ENCODE peak calls at places on chromosomes 16 and 17, in ten cellular contexts. G is colonic mucosa; C is IMR-90; P is ascending aorta; R is epithelial cell of esophagus; D is CD8-positive, alpha-beta T cell; K is heart left ventricle; H is NB4; B is tibial nerve; Y is stomach. S is an unnamed sample.

GRCh38 chr17:9290226-9290613 is 268.9 kb downstream of the NTN1 start:
- DNase-seq in G (no peak), C (no peak), P (no peak), R (no peak), D (no peak), K (no peak), H (no peak), B (no peak), Y (no peak), S (no peak)

GRCh38 chr17:39212841-39213480 is 12.8 kb downstream of the STAC2 start:
- DNase-seq in G (no peak), C (no peak), P (no peak), R (peak), D (no peak), K (no peak), H (no peak), B (no peak), Y (peak), S (no peak)

GRCh38 chr16:78611318-78611717 is 511.9 kb downstream of the WWOX start:
- DNase-seq in G (no peak), C (no peak), P (no peak), R (no peak), D (no peak), K (no peak), H (no peak), B (no peak), Y (no peak), S (no peak)

GRCh38 chr16:11203111-11203623 is 52.8 kb downstream of the SOCS1 start:
- DNase-seq in G (no peak), C (no peak), P (no peak), R (no peak), D (no peak), K (no peak), H (no peak), B (no peak), Y (no peak), S (no peak)

GRCh38 chr17:36188891-36189306 is 7.7 kb downstream of the CCL3L1 start:
- DNase-seq in G (no peak), C (no peak), P (peak), R (no peak), D (peak), K (peak), H (peak), B (no peak), Y (no peak), S (no peak)

GRCh38 chr17:15909481-15909991 is 35.4 kb upstream of the ADORA2B start:
- DNase-seq in G (no peak), C (no peak), P (no peak), R (no peak), D (no peak), K (peak), H (no peak), B (no peak), Y (peak), S (no peak)

GRCh38 chr16:24610421-24610765 is 71.0 kb downstream of the RBBP6 start:
- DNase-seq in G (no peak), C (peak), P (no peak), R (peak), D (no peak), K (no peak), H (peak), B (peak), Y (no peak), S (no peak)

GRCh38 chr16:54921229-54921824 is 9.3 kb upstream of the IRX5 start:
- DNase-seq in G (no peak), C (no peak), P (no peak), R (peak), D (no peak), K (no peak), H (peak), B (no peak), Y (no peak), S (no peak)

GRCh38 chr17:56314026-56314425 is 160.8 kb downstream of the ANKFN1 start:
- DNase-seq in G (no peak), C (peak), P (no peak), R (no peak), D (no peak), K (no peak), H (peak), B (no peak), Y (no peak), S (no peak)

GRCh38 chr17:82464567-82464929 is 6.0 kb downstream of the NARF start:
- DNase-seq in G (no peak), C (no peak), P (no peak), R (no peak), D (no peak), K (no peak), H (no peak), B (no peak), Y (no peak), S (no peak)

GRCh38 chr16:84356591-84357116 is 11.7 kb upstream of the ATP2C2 start:
- DNase-seq in G (peak), C (no peak), P (no peak), R (peak), D (no peak), K (no peak), H (no peak), B (no peak), Y (peak), S (peak)

GRCh38 chr16:85535352-85536072 is 77.6 kb upstream of the GSE1 start:
- DNase-seq in G (peak), C (no peak), P (no peak), R (no peak), D (no peak), K (no peak), H (peak), B (no peak), Y (peak), S (no peak)

GRCh38 chr17:20032636-20033035 is 23.5 kb downstream of the SPECC1 start:
- DNase-seq in G (no peak), C (no peak), P (no peak), R (no peak), D (no peak), K (no peak), H (peak), B (no peak), Y (no peak), S (no peak)

GRCh38 chr16:17359778-17360177 is 111.0 kb downstream of the XYLT1 start:
- DNase-seq in G (no peak), C (peak), P (no peak), R (no peak), D (no peak), K (no peak), H (peak), B (no peak), Y (no peak), S (no peak)

GRCh38 chr17:80474933-80475915 is 1.2 kb downstream of the NPTX1 start:
- DNase-seq in G (no peak), C (no peak), P (no peak), R (peak), D (no peak), K (no peak), H (peak), B (no peak), Y (no peak), S (no peak)

GRCh38 chr17:36482611-36483504 is 3.6 kb upstream of the ZNHIT3 start:
- DNase-seq in G (peak), C (peak), P (peak), R (peak), D (peak), K (peak), H (peak), B (peak), Y (peak), S (peak)

GRCh38 chr17:4175921-4176802 is 33.2 kb downstream of the CYB5D2 start:
- DNase-seq in G (no peak), C (peak), P (no peak), R (no peak), D (peak), K (no peak), H (no peak), B (no peak), Y (no peak), S (no peak)

GRCh38 chr17:79942591-79943353 is 92.9 kb downstream of the TBC1D16 start:
- DNase-seq in G (no peak), C (peak), P (peak), R (no peak), D (no peak), K (no peak), H (no peak), B (no peak), Y (no peak), S (no peak)

GRCh38 chr16:16167927-16168326 is 55.4 kb downstream of the ABCC6 start:
- DNase-seq in G (no peak), C (no peak), P (no peak), R (no peak), D (no peak), K (no peak), H (no peak), B (no peak), Y (no peak), S (no peak)

GRCh38 chr16:88331989-88332920 is 50.5 kb upstream of the ZNF469 start:
- DNase-seq in G (no peak), C (peak), P (peak), R (peak), D (no peak), K (no peak), H (no peak), B (peak), Y (peak), S (peak)

GRCh38 chr17:12020595-12021590 is at the start of gene MAP2K4:
- DNase-seq in G (peak), C (peak), P (peak), R (peak), D (peak), K (peak), H (peak), B (peak), Y (peak), S (peak)

GRCh38 chr16:57630931-57631845 is 2.8 kb downstream of the ADGRG1 start:
- DNase-seq in G (no peak), C (no peak), P (no peak), R (no peak), D (no peak), K (no peak), H (no peak), B (no peak), Y (no peak), S (no peak)

GRCh38 chr16:49652441-49653175 is 203.3 kb downstream of the ZNF423 start:
- DNase-seq in G (peak), C (no peak), P (no peak), R (no peak), D (no peak), K (peak), H (no peak), B (peak), Y (no peak), S (no peak)

GRCh38 chr17:17119533-17119932 is 77.3 kb downstream of the MPRIP start:
- DNase-seq in G (peak), C (peak), P (no peak), R (peak), D (peak), K (no peak), H (peak), B (no peak), Y (peak), S (no peak)

GRCh38 chr17:32266389-32267269 is 997 bp downstream of the RHBDL3 start:
- DNase-seq in G (no peak), C (no peak), P (no peak), R (no peak), D (no peak), K (no peak), H (peak), B (no peak), Y (no peak), S (no peak)

GRCh38 chr17:44736551-44737240 is 22.1 kb upstream of the ADAM11 start:
- DNase-seq in G (no peak), C (no peak), P (no peak), R (no peak), D (no peak), K (no peak), H (no peak), B (no peak), Y (no peak), S (no peak)

GRCh38 chr17:50165867-50166517 is at the start of gene SGCA:
- DNase-seq in G (no peak), C (no peak), P (no peak), R (no peak), D (no peak), K (peak), H (no peak), B (no peak), Y (no peak), S (no peak)

GRCh38 chr17:50168319-50168718 is 2.5 kb downstream of the SGCA start:
- DNase-seq in G (no peak), C (no peak), P (no peak), R (no peak), D (no peak), K (no peak), H (no peak), B (no peak), Y (no peak), S (no peak)

GRCh38 chr17:50166518-50167181 is 845 bp downstream of the SGCA start:
- DNase-seq in G (no peak), C (no peak), P (no peak), R (no peak), D (no peak), K (no peak), H (no peak), B (no peak), Y (no peak), S (no peak)

GRCh38 chr17:50169121-50169764 is 3.4 kb downstream of the SGCA start:
- DNase-seq in G (no peak), C (peak), P (no peak), R (peak), D (peak), K (no peak), H (peak), B (no peak), Y (no peak), S (no peak)

DNA sequence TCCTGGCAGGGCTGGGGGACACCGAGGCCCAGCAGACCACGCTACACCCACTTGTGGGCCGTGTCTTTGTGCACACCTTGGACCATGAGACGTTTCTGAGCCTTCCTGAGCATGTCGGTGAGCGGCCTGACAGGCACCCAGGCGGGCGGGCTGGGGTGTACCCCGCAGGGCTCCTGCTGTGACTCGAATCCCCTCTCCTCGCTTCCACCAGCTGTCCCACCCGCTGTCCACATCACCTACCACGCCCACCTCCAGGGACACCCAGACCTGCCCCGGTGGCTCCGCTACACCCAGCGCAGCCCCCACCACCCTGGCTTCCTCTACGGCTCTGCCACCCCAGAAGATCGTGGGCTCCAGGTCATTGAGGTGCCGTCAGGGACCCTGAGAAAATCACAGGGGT is 1.6 kb downstream of the SGCA start:
- DNase-seq in G (no peak), C (no peak), P (no peak), R (no peak), D (no peak), K (no peak), H (no peak), B (no peak), Y (no peak), S (no peak)
- H3K4me3 ChIP-seq in G (no peak), C (no peak), P (peak), R (no peak), D (no peak), K (no peak), H (no peak), B (no peak), Y (peak), S (no peak)

GRCh38 chr17:47733047-47733413 is at the start of gene TBX21:
- DNase-seq in G (peak), C (no peak), P (peak), R (peak), D (peak), K (peak), H (peak), B (no peak), Y (peak), S (no peak)
- TF ChIP-seq CTCF in G (no peak), C (peak), P (no peak), R (no peak), D (peak), K (no peak), H (peak), B (no peak), Y (no peak), S (peak)

GRCh38 chr16:8730335-8730915 is 56.0 kb downstream of the ABAT start:
- DNase-seq in G (no peak), C (no peak), P (no peak), R (peak), D (no peak), K (no peak), H (no peak), B (no peak), Y (no peak), S (no peak)
- H3K4me3 ChIP-seq in G (no peak), C (no peak), P (no peak), R (no peak), D (no peak), K (no peak), H (no peak), B (no peak), Y (no peak), S (no peak)

GRCh38 chr16:30352488-30353401 is 2.4 kb downstream of the CD2BP2 start:
- DNase-seq in G (no peak), C (no peak), P (no peak), R (no peak), D (no peak), K (no peak), H (no peak), B (no peak), Y (no peak), S (no peak)
- TF ChIP-seq CTCF in G (no peak), C (peak), P (no peak), R (no peak), D (no peak), K (no peak), H (no peak), B (peak), Y (no peak), S (no peak)

GRCh38 chr17:74466785-74467158 is 338 bp downstream of the CD300A start:
- DNase-seq in G (no peak), C (no peak), P (no peak), R (no peak), D (no peak), K (no peak), H (no peak), B (no peak), Y (no peak), S (no peak)
- H3K4me3 ChIP-seq in G (peak), C (no peak), P (peak), R (no peak), D (peak), K (peak), H (peak), B (peak), Y (peak), S (no peak)

GRCh38 chr17:77644181-77644972 is 314.1 kb upstream of the TNRC6C start:
- DNase-seq in G (no peak), C (no peak), P (no peak), R (no peak), D (no peak), K (no peak), H (no peak), B (no peak), Y (no peak), S (no peak)

GRCh38 chr17:77645441-77646430 is 312.8 kb upstream of the TNRC6C start:
- DNase-seq in G (no peak), C (no peak), P (no peak), R (no peak), D (peak), K (no peak), H (peak), B (no peak), Y (no peak), S (no peak)

GRCh38 chr17:77641718-77642117 is 316.8 kb upstream of the TNRC6C start:
- DNase-seq in G (no peak), C (no peak), P (no peak), R (no peak), D (no peak), K (no peak), H (no peak), B (no peak), Y (no peak), S (no peak)

GRCh38 chr17:77647531-77647930 is 311.0 kb upstream of the TNRC6C start:
- DNase-seq in G (no peak), C (no peak), P (no peak), R (no peak), D (no peak), K (no peak), H (no peak), B (no peak), Y (no peak), S (no peak)

DNA sequence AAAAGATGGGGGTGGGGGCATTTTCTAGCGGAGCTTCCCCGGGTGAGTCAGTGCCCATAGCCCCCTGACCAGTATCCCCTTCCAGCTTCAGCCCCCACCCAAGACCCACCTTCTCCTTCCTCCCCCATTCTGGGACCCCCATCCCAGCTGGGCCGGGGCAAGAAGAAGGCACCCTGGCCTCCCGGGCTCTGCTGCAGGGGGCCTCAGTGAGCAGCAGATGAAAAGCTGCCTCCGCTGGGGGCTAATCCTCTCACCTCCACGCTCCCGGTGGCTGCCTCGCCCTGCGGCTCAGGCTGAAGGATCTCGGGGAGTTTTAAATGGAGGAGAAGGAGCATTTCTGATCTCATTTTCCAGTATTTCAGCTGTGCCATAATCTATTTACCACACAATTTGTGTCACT is 313.5 kb upstream of the TNRC6C start:
- DNase-seq in G (no peak), C (no peak), P (no peak), R (no peak), D (peak), K (no peak), H (peak), B (no peak), Y (no peak), S (no peak)
- TF ChIP-seq CTCF in G (no peak), C (no peak), P (no peak), R (no peak), D (peak), K (peak), H (peak), B (no peak), Y (no peak), S (no peak)

GRCh38 chr17:48577946-48578615 is at the start of gene HOXB4:
- DNase-seq in G (peak), C (peak), P (peak), R (no peak), D (peak), K (peak), H (no peak), B (peak), Y (peak), S (no peak)

GRCh38 chr17:48575066-48575582 is 3.0 kb downstream of the HOXB4 start:
- DNase-seq in G (no peak), C (peak), P (no peak), R (no peak), D (no peak), K (no peak), H (no peak), B (no peak), Y (no peak), S (no peak)

GRCh38 chr17:48577330-48577945 is 712 bp downstream of the HOXB4 start:
- DNase-seq in G (peak), C (peak), P (no peak), R (no peak), D (no peak), K (no peak), H (no peak), B (no peak), Y (no peak), S (no peak)

GRCh38 chr17:48575673-48576478 is 2.3 kb downstream of the HOXB4 start:
- DNase-seq in G (no peak), C (peak), P (no peak), R (no peak), D (no peak), K (no peak), H (no peak), B (no peak), Y (no peak), S (no peak)

DNA sequence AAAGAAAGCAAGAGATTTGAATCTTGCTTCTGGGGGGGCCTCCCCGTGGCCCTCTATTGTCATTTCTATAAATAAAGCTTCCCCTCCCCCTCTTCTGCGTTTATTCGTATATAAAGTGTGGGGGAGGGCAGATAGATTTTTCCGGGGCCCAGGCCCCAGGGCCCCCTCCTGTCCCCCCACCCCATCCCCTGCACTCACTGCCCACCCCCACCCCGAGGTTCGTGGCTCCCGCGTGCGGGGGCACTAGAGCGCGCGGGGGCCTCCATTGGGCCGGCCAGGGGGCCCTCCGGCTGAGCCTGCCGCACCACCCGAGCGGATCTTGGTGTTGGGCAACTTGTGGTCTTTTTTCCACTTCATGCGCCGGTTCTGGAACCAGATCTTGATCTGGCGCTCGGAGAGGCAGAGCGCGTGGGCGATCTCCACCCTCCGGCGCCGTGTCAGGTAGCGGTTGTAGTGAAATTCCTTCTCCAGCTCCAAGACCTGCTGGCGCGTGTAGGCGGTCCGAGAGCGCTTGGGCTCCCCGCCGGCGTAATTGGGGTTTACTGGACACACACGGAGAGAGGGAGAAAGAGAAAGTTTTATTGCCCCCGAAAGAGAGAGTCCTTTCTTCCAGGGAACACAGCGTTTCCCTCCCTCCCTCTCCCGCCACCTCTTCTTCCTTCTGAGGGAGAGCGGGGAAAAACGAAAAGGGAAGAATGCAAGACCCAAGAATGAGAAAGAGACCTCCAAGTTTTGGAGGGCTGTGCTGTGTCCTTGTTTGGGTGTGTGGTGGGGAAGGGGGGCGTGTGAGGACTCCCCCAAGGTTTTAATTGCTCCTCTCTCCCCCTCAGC is 1.5 kb downstream of the HOXB4 start:
- DNase-seq in G (no peak), C (peak), P (no peak), R (peak), D (no peak), K (no peak), H (no peak), B (no peak), Y (no peak), S (no peak)
- H3K4me3 ChIP-seq in G (peak), C (peak), P (peak), R (no peak), D (no peak), K (peak), H (no peak), B (peak), Y (peak), S (no peak)

GRCh38 chr17:7354262-7354781 is 634 bp upstream of the TMEM95 start:
- DNase-seq in G (peak), C (peak), P (no peak), R (peak), D (no peak), K (no peak), H (no peak), B (no peak), Y (no peak), S (no peak)
- TF ChIP-seq CTCF in G (no peak), C (no peak), P (no peak), R (peak), D (no peak), K (no peak), H (no peak), B (no peak), Y (no peak), S (no peak)